ENCODE peak calls at places on chromosomes 7 and 10, in five cellular contexts. C is SK-N-SH, I is K562, V is GM12878, O is HepG2. W is an unnamed sample.

GRCh38 chr7:33425385-33425784 is 296.0 kb downstream of the BBS9 start:
- DNase-seq in I (no peak), V (no peak), O (no peak), C (no peak), W (no peak)

GRCh38 chr7:41779918-41780317 is 77.0 kb upstream of the INHBA start:
- DNase-seq in O (no peak), C (no peak), V (peak; percentile 4), I (no peak), W (no peak)

GRCh38 chr10:7192831-7193348 is 217.9 kb downstream of the SFMBT2 start:
- DNase-seq in C (no peak), I (no peak), V (no peak), O (no peak), W (no peak)

GRCh38 chr7:1758417-1758858 is 88.4 kb downstream of the ELFN1 start:
- DNase-seq in V (no peak), I (no peak), O (peak; percentile 45), C (peak; percentile 80), W (peak; percentile 56)

GRCh38 chr7:105678811-105679495 is 97.7 kb upstream of the EFCAB10 start:
- DNase-seq in C (no peak), I (no peak), V (no peak), O (no peak), W (no peak)

GRCh38 chr10:4121531-4122380 is 336.7 kb upstream of the KLF6 start:
- DNase-seq in C (no peak), O (no peak), V (peak; percentile 48), I (no peak), W (no peak)

GRCh38 chr10:72056113-72056512 is 32.2 kb downstream of the SPOCK2 start:
- DNase-seq in O (no peak), C (no peak), I (no peak), V (no peak), W (no peak)

GRCh38 chr7:77328669-77329068 is 87.5 kb downstream of the GSAP start:
- DNase-seq in C (no peak), V (no peak), O (no peak), I (no peak), W (no peak)

GRCh38 chr7:66629222-66629658 is 559 bp downstream of the KCTD7 start:
- DNase-seq in I (peak; percentile 80), O (no peak), C (no peak), V (no peak), W (no peak)

GRCh38 chr10:35781643-35782035 is 139.5 kb upstream of the FZD8 start:
- DNase-seq in I (peak; percentile 28), V (no peak), O (peak; percentile 30), C (peak; percentile 9), W (no peak)

GRCh38 chr10:28627102-28627501 is 50.2 kb upstream of the BAMBI start:
- DNase-seq in I (no peak), O (no peak), C (no peak), V (no peak), W (no peak)

GRCh38 chr7:80838643-80839042 is 80.2 kb downstream of the SEMA3C start:
- DNase-seq in V (no peak), C (no peak), I (no peak), O (no peak), W (no peak)

GRCh38 chr10:130027716-130028464 is 63.8 kb upstream of the EBF3 start:
- DNase-seq in O (peak; percentile 4), C (peak; percentile 80), V (no peak), I (no peak), W (no peak)

GRCh38 chr10:123402656-123403055 is 248.5 kb downstream of the BUB3 start:
- DNase-seq in I (no peak), O (no peak), V (peak; percentile 97), C (no peak), W (no peak)

GRCh38 chr7:48147078-48147591 is 24.1 kb upstream of the ABCA13 start:
- DNase-seq in C (no peak), O (no peak), V (no peak), I (no peak), W (no peak)

GRCh38 chr7:48148311-48148710 is 22.9 kb upstream of the ABCA13 start:
- DNase-seq in O (no peak), V (no peak), C (no peak), I (no peak), W (no peak)

GRCh38 chr7:48140001-48140681 is 31.1 kb upstream of the ABCA13 start:
- DNase-seq in I (no peak), O (peak; percentile 99), V (no peak), C (no peak), W (no peak)

GRCh38 chr7:48141551-48141950 is 29.7 kb upstream of the ABCA13 start:
- DNase-seq in I (no peak), C (no peak), O (no peak), V (no peak), W (no peak)

DNA sequence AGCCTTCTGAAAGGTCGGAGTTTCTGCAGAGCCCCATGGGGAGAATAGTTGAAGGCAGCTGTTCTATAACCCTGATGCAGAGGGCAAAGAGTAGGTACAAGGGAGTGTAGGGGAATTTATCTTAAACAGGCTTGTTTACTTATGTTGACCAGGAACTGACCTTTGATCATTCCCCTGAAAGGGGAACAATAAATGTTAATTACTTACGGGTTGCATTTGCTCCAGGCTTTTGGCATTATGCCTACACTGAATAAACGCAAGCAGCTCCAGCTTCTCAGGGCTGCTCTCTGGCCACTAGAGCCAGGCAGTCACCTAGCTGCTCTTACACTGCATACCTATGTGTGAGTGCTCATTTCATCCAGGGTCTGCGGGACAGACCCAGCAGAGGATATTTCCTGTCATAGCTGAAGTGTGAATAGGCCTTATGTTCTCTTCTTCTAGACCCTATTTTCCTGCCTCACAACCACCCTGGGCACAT is 26.9 kb upstream of the ABCA13 start:
- DNase-seq in I (no peak), V (no peak), C (no peak), O (peak; percentile 95), W (no peak)
- TF ChIP-seq ZBTB33 in I (no peak), V (no peak), C (no peak), O (no peak), W (no peak)

GRCh38 chr7:64294701-64295420 is 18.9 kb upstream of the ZNF736 start:
- DNase-seq in V (no peak), I (no peak), O (no peak), C (no peak), W (no peak)

DNA sequence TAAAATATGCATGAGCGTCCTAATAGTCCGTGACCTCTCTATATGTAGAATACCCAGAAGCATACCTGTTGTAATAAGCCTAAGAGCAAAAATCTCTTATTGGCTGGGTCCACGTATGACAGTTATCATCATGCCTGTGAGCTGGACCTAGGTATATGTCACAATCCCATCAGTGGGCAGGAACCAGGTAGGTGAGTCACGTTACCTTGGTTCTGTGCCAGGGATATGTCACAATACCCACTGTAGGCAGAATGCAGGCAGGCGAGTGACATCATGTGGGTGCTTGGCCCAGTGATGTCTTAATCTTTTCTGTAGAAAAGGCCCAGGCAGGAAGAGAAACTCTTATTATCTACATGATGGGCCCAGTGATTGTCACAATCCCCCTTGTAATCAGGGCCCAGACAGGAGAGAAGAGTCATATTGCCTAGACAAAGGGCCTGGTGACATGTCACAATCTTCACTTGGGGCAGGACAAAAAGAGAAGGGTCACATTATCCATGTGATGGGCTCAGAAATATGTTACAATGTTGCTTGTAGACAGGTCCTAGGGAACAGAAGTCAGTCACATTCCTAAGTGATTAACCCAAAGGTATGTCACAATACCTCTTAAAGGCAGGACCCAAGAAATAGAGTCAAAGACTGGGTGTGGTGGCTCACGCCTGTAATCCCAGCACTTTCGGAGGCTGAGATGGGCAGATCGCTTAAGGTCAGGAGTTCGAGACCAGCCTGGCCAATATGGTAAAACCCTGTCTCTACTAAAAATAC is 12.9 kb upstream of the ZNF736 start:
- DNase-seq in I (no peak), V (no peak), C (no peak), O (no peak), W (no peak)
- H3K9me3 ChIP-seq in I (no peaks in the 10 kb centered on the region), V (no peaks in the 10 kb centered on the region), C (no peaks in the 10 kb centered on the region), O (peaks cover 93% of the 10 kb centered on the region), W (peaks cover 9% of the 10 kb centered on the region)

GRCh38 chr7:79401254-79401653 is 52.2 kb downstream of the MAGI2 start:
- DNase-seq in C (no peak), I (no peak), O (no peak), V (no peak), W (no peak)

GRCh38 chr7:79403879-79404278 is 49.6 kb downstream of the MAGI2 start:
- DNase-seq in V (no peak), I (no peak), O (no peak), C (no peak), W (no peak)

GRCh38 chr7:79405368-79405767 is 48.1 kb downstream of the MAGI2 start:
- DNase-seq in I (no peak), V (no peak), O (peak; percentile 45), C (no peak), W (no peak)

GRCh38 chr7:79406371-79406770 is 47.1 kb downstream of the MAGI2 start:
- DNase-seq in I (no peak), O (peak; percentile 3), V (no peak), C (no peak), W (no peak)

DNA sequence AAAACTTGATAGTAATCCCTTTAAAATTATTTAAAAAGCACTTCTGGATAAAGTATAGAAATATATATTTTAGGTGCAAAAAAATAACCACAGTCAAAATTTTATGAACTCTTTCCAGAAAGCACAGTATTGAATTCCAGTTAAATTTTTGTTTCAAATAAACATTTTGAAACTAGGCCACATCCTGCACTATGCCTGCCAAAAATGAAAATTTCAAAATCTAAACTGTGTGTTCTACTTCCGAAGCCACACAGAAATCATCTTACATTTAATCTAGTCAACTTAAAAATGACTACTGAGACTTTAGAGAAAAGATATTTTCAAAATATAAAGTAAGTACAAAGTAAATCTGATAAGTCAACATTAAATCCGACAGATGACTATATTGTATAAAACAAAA is 50.0 kb downstream of the MAGI2 start:
- DNase-seq in O (no peak), C (no peak), I (no peak), V (no peak), W (no peak)
- TF ChIP-seq ZBTB33 in O (no peak), C (no peak), I (no peak), V (no peak), W (no peak)

DNA sequence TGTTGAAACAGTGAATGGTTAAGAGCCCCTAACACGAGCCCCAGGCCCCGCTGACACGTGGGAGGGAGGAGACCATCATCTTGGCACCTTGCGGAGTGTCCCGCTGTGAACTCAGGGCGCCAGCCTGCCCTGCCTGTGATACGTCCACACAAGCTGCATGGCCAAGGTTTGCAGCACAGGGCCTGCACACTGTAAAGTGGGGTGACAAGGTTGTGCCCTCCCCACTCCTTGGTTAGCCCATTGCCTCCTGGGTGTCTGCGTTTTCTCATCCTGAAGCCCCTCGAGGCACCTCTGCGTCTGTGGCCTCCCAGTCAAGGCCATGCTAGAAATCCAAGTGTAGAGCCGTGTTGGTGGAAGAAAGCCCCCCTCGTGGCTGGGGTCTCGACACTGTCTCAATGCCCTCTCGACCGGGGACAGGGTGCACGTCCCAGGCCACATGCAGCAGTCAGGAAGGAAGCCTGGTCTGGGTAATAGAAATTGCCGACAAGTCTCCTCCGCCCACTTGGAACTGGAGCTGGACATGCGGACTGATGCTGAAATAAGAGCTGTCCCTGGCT is 192.1 kb downstream of the DNAJB6 start:
- DNase-seq in I (no peak), V (no peak), C (no peak), O (no peak), W (no peak)
- H3K9me3 ChIP-seq in I (no peaks in the 10 kb centered on the region), V (no peaks in the 10 kb centered on the region), C (peaks cover 6% of the 10 kb centered on the region), O (peaks cover 6% of the 10 kb centered on the region), W (no peaks in the 10 kb centered on the region)

W was measured in HCT116.